ENCODE peak calls at places on chromosomes 1 and 21, in five cellular contexts. W is SK-N-SH, Y is K562, X is GM12878, F is HepG2. O is an unnamed sample.

GRCh38 chr21:35424122-35424521 is 375.0 kb upstream of the RUNX1 start:
- DNase-seq in W (no peak), Y (no peak), X (no peak), F (no peak), O (no peak)

GRCh38 chr1:10339815-10340214 is 59.0 kb upstream of the PGD start:
- DNase-seq in W (peak; percentile 85), Y (peak; percentile 94), X (no peak), F (no peak), O (peak; percentile 59)

GRCh38 chr1:8560611-8561544 is 243.0 kb downstream of the SLC45A1 start:
- DNase-seq in W (peak; percentile 38), Y (peak; percentile 52), X (no peak), F (peak; percentile 61), O (peak; percentile 40)

GRCh38 chr1:201447911-201448871 is 20.8 kb downstream of the PHLDA3 start:
- DNase-seq in W (peak; percentile 80), Y (peak; percentile 94), X (no peak), F (peak; percentile 56), O (peak; percentile 85)

GRCh38 chr1:165456861-165457260 is 11.9 kb upstream of the RXRG start:
- DNase-seq in W (no peak), Y (no peak), X (no peak), F (no peak), O (no peak)

GRCh38 chr1:24139846-24140425 is 3.0 kb downstream of the IL22RA1 start:
- DNase-seq in W (no peak), Y (no peak), X (no peak), F (no peak), O (no peak)

GRCh38 chr1:171484760-171485374 is 463 bp upstream of the PRRC2C start:
- DNase-seq in W (peak; percentile 12), Y (no peak), X (no peak), F (no peak), O (no peak)

GRCh38 chr1:178382372-178382771 is 114.4 kb downstream of the CLEC20A start:
- DNase-seq in W (no peak), Y (no peak), X (no peak), F (no peak), O (no peak)

GRCh38 chr1:151988405-151988851 is 5.2 kb downstream of the S100A10 start:
- DNase-seq in W (no peak), Y (peak; percentile 55), X (no peak), F (no peak), O (no peak)

GRCh38 chr1:179731643-179732042 is 11.4 kb upstream of the FAM163A start:
- DNase-seq in W (no peak), Y (no peak), X (no peak), F (no peak), O (no peak)

GRCh38 chr1:112637257-112638108 is 17.9 kb downstream of the CAPZA1 start:
- DNase-seq in W (no peak), Y (no peak), X (no peak), F (peak; percentile 80), O (no peak)

GRCh38 chr21:31194510-31195293 is 149.4 kb downstream of the TIAM1 start:
- DNase-seq in W (no peak), Y (no peak), X (no peak), F (no peak), O (no peak)

GRCh38 chr1:72498393-72498792 is 216.1 kb upstream of the NEGR1 start:
- DNase-seq in W (no peak), Y (no peak), X (no peak), F (no peak), O (no peak)

GRCh38 chr1:165397945-165398344 is 41.4 kb upstream of the LMX1A start:
- DNase-seq in W (no peak), Y (no peak), X (no peak), F (no peak), O (no peak)

GRCh38 chr21:45540601-45540970 is 1.7 kb downstream of the SLC19A1 start:
- DNase-seq in W (peak; percentile 30), Y (no peak), X (no peak), F (no peak), O (no peak)

GRCh38 chr1:6178751-6179563 is 1.2 kb downstream of the CHD5 start:
- DNase-seq in W (peak; percentile 81), Y (no peak), X (no peak), F (no peak), O (no peak)

GRCh38 chr1:236716160-236716559 is 29.9 kb downstream of the ACTN2 start:
- DNase-seq in W (no peak), Y (no peak), X (no peak), F (no peak), O (no peak)

GRCh38 chr1:154987326-154987725 is 4.2 kb downstream of the FLAD1 start:
- DNase-seq in W (no peak), Y (no peak), X (no peak), F (no peak), O (no peak)

GRCh38 chr1:230858918-230859819 is 9.2 kb downstream of the C1orf198 start:
- DNase-seq in W (no peak), Y (no peak), X (no peak), F (no peak), O (no peak)

GRCh38 chr1:191993549-191993948 is 164.7 kb upstream of the RGS18 start:
- DNase-seq in W (no peak), Y (no peak), X (no peak), F (peak; percentile 2), O (no peak)

GRCh38 chr21:44765231-44766013 is 36.2 kb downstream of the UBE2G2 start:
- DNase-seq in W (peak; percentile 68), Y (peak; percentile 88), X (no peak), F (no peak), O (no peak)

GRCh38 chr1:207740224-207740623 is 11.6 kb upstream of the CD46 start:
- DNase-seq in W (no peak), Y (no peak), X (no peak), F (no peak), O (no peak)

GRCh38 chr1:29122987-29123870 is 474 bp downstream of the TMEM200B start:
- DNase-seq in W (peak; percentile 65), Y (no peak), X (no peak), F (no peak), O (no peak)

GRCh38 chr1:30758785-30759380 is 1.3 kb upstream of the LAPTM5 start:
- DNase-seq in W (no peak), Y (peak; percentile 71), X (peak; percentile 85), F (no peak), O (peak; percentile 72)

DNA sequence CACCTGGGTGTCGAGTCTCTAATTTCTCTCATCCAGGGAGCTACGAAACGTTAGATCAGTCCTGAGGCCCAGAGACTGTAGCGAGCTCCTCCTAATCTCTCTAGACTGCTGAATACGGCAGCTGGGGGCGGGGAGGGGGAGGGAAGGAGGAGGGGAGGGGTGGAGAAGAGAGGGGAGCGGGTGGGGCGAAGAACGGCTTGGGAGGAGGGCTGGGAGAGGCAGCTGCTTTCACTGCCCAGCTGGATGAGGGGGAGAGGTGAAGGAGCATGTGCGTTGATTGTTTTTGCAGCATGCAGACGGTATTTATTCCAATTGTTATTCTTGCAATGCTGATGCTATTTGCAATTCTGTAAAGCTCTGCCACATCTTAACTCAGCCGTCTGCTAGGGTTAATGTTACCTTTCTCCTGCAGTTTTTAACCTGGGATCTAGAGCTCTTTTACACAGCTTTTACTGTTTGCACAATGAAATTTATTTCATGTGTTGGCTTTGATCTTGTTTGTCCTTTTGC is 790 bp downstream of the DNAJC6 start:
- DNase-seq in W (peak; percentile 80), Y (peak; percentile 80), X (no peak), F (no peak), O (peak; percentile 61)
- TF ChIP-seq FOXM1 in W (no peak), Y (no peak), X (no peak), F (no peak), O (no peak)

DNA sequence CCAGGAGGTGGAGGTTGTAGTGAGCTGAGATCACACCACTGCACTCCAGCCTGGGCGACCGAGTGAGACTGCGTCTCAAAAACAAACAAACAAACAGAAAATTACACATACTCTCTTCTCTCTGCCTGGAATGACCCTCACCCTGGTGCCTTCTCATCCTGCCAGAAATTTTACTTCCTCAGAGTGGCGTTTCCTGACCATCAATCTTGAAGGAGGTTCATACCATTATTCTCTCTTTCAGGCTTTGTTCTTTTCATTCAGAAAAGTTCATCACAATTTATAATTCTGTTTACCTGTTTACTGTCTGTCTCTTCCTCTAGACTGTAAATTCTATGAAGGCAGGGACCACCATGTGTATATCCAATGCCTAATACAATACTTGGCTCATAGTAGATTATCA is 79.3 kb downstream of the RPS6KA1 start:
- DNase-seq in W (no peak), Y (no peak), X (no peak), F (no peak), O (no peak)
- TF ChIP-seq FOXM1 in W (no peak), Y (no peak), X (no peak), F (no peak), O (no peak)

DNA sequence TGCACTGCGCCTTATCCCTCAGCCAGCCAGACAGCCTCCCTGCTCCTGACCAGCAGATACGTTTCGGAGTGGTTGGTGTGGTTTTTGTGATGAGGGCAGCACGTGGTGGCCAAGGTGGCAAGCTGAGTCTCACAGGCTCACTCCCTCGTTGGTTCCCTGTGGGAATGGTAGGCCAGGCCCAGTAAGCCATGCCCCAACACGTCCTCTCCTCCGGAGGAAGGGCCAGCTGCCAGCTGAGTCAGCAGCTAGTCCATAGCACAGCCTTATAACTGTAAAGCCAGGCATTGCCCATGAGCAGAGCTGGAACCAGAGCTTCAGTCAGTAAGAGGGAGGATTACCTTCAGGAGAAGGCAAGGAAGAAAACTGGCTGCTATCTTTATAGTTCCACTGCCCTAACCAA is 29.5 kb downstream of the SZRD1 start:
- DNase-seq in W (no peak), Y (no peak), X (no peak), F (no peak), O (no peak)
- TF ChIP-seq FOXM1 in W (no peak), Y (no peak), X (no peak), F (no peak), O (no peak)

GRCh38 chr1:226034482-226034881 is 28.0 kb upstream of the H3-3A start:
- DNase-seq in W (no peak), Y (no peak), X (no peak), F (peak; percentile 32), O (no peak)
- TF ChIP-seq FOXM1 in W (no peak), Y (peak; percentile 12), X (no peak), F (no peak), O (no peak)

GRCh38 chr1:222696741-222697140 is 15.6 kb downstream of the AIDA start:
- DNase-seq in W (no peak), Y (no peak), X (no peak), F (no peak), O (no peak)
- TF ChIP-seq FOXM1 in W (no peak), Y (no peak), X (no peak), F (no peak), O (no peak)

DNA sequence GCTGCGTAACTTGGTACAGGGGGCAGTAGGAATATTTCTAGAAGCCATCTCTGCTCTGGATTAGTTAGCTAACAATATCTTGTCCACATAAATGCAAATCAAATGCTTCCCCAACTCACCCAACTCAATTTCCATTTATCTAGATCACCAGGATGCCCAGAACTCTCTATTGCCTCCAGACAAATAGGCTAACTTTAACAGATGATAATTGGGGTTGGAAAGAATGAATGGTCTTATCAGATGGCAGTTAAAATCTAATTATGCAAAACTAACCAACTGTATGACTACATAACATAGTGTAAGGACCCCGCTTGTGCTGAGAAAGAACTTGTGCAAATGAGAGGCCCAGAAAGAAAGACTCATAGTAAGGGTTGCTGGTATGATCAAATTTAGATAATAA is 1024.8 kb downstream of the PLA2G4A start:
- DNase-seq in W (peak; percentile 13), Y (no peak), X (no peak), F (no peak), O (no peak)
- TF ChIP-seq FOXM1 in W (no peak), Y (no peak), X (no peak), F (no peak), O (no peak)